ENCODE peak calls at places on chromosomes 13 and 19, in nine cellular contexts. R, H, C, F, G, A, B, X and W are unnamed samples.

GRCh38 chr19:18856385-18857126 is 24.8 kb downstream of the UPF1 start:
- DNase-seq in H (no peak), R (no peak), F (no peak), B (no peak), A (no peak), X (no peak), G (no peak), C (peak), W (peak)

GRCh38 chr19:39179754-39180153 is 17.0 kb upstream of the NCCRP1 start:
- DNase-seq in F (no peak), G (no peak), A (no peak), X (no peak), B (no peak), H (no peak), R (no peak), C (no peak), W (no peak)

GRCh38 chr13:113821847-113822246 is 42.0 kb downstream of the GAS6 start:
- DNase-seq in G (no peak), H (no peak), R (no peak), X (no peak), C (no peak), B (no peak), A (no peak), F (no peak), W (no peak)

GRCh38 chr19:33189453-33189852 is 4.7 kb upstream of the LRP3 start:
- DNase-seq in F (no peak), H (no peak), C (no peak), R (no peak), X (no peak), A (no peak), G (no peak), B (no peak), W (no peak)

GRCh38 chr13:51298812-51299211 is 40.7 kb upstream of the SERPINE3 start:
- DNase-seq in X (no peak), C (no peak), F (no peak), A (no peak), H (no peak), G (no peak), R (no peak), B (no peak), W (peak)

GRCh38 chr19:1790054-1790762 is 21.9 kb downstream of the ATP8B3 start:
- DNase-seq in C (no peak), H (no peak), X (no peak), F (no peak), A (no peak), G (no peak), R (no peak), B (no peak), W (no peak)

GRCh38 chr13:34749046-34749445 is 193.0 kb upstream of the NBEA start:
- DNase-seq in F (no peak), A (no peak), B (no peak), X (no peak), C (no peak), R (no peak), G (no peak), H (no peak), W (no peak)

GRCh38 chr13:44972956-44973581 is 16.2 kb downstream of the NUFIP1 start:
- DNase-seq in B (no peak), X (no peak), A (no peak), H (no peak), R (no peak), C (no peak), G (no peak), F (no peak), W (peak)

GRCh38 chr13:31114641-31115040 is 47.1 kb downstream of the HSPH1 start:
- DNase-seq in G (no peak), H (no peak), F (no peak), A (no peak), B (no peak), X (no peak), R (no peak), C (no peak), W (no peak)

GRCh38 chr13:67148219-67148583 is 81.9 kb downstream of the PCDH9 start:
- DNase-seq in C (no peak), G (no peak), H (no peak), A (no peak), B (no peak), R (no peak), F (no peak), X (no peak), W (peak)

GRCh38 chr13:90365130-90365529 is 982.4 kb upstream of the MIR17HG start:
- DNase-seq in F (no peak), G (no peak), C (no peak), H (no peak), X (no peak), R (no peak), A (no peak), B (no peak), W (peak)

GRCh38 chr13:74836628-74837027 is 645.3 kb downstream of the TBC1D4 start:
- DNase-seq in H (no peak), B (no peak), F (no peak), C (no peak), X (no peak), G (no peak), R (no peak), A (no peak), W (no peak)

GRCh38 chr13:50645092-50645491 is 198.4 kb downstream of the DLEU7 start:
- DNase-seq in H (no peak), G (no peak), X (no peak), A (no peak), B (no peak), C (no peak), F (no peak), R (no peak), W (peak)

GRCh38 chr13:35614666-35615065 is 138.2 kb upstream of the MAB21L1 start:
- DNase-seq in F (no peak), H (no peak), B (no peak), X (no peak), C (no peak), R (no peak), A (no peak), G (no peak), W (no peak)

GRCh38 chr13:39406688-39407087 is 196.3 kb downstream of the LHFPL6 start:
- DNase-seq in G (no peak), X (no peak), A (no peak), C (no peak), H (no peak), B (no peak), R (no peak), F (no peak), W (no peak)

GRCh38 chr13:73767191-73767741 is 366.9 kb downstream of the KLF12 start:
- DNase-seq in C (no peak), A (no peak), R (no peak), B (no peak), X (no peak), H (no peak), G (no peak), F (no peak), W (no peak)

GRCh38 chr13:50069255-50069654 is 54.0 kb downstream of the KCNRG start:
- DNase-seq in G (no peak), B (no peak), H (no peak), X (no peak), R (no peak), C (no peak), F (no peak), A (no peak), W (peak)

GRCh38 chr19:55641376-55642152 is 762 bp downstream of the ZNF580 start:
- DNase-seq in F (no peak), G (no peak), C (peak), H (no peak), X (no peak), A (peak), R (peak), B (no peak), W (no peak)

GRCh38 chr13:50085063-50085462 is 69.8 kb downstream of the KCNRG start:
- DNase-seq in R (no peak), C (no peak), F (no peak), H (no peak), G (no peak), X (no peak), A (no peak), B (no peak), W (peak)

GRCh38 chr13:101727118-101727517 is 274.6 kb downstream of the ITGBL1 start:
- DNase-seq in G (no peak), B (no peak), F (no peak), C (no peak), H (no peak), X (no peak), R (no peak), A (no peak), W (no peak)

GRCh38 chr13:23980160-23980551 is 82.9 kb upstream of the C1QTNF9B start:
- DNase-seq in F (no peak), A (peak), H (peak), R (peak), X (peak), B (peak), G (peak), C (peak), W (peak)

GRCh38 chr13:33285420-33286124 is at the start of gene STARD13:
- DNase-seq in F (peak), R (peak), H (peak), A (peak), X (peak), G (peak), B (peak), C (peak), W (peak)

GRCh38 chr13:83333614-83334388 is 548.5 kb downstream of the SLITRK1 start:
- DNase-seq in R (no peak), C (no peak), H (no peak), A (no peak), B (no peak), X (no peak), F (no peak), G (no peak), W (peak)

GRCh38 chr13:64154514-64154913 is 2738.9 kb upstream of the PCDH20 start:
- DNase-seq in X (no peak), G (no peak), H (no peak), C (no peak), B (no peak), F (peak), R (no peak), A (no peak), W (peak)

GRCh38 chr13:79966502-79966901 is 374.4 kb downstream of the SPRY2 start:
- DNase-seq in X (no peak), R (no peak), A (no peak), H (peak), C (no peak), G (no peak), F (no peak), B (no peak), W (peak)

GRCh38 chr13:80618777-80619176 is 277.9 kb upstream of the SPRY2 start:
- DNase-seq in R (no peak), H (no peak), A (no peak), C (no peak), F (no peak), X (no peak), B (no peak), G (no peak), W (peak)

GRCh38 chr13:93640452-93640851 is 413.8 kb downstream of the GPC6 start:
- DNase-seq in G (no peak), F (no peak), H (no peak), X (no peak), R (no peak), B (no peak), A (no peak), C (no peak), W (no peak)

GRCh38 chr19:42242071-42242511 is 311 bp downstream of the GSK3A start:
- DNase-seq in G (no peak), F (no peak), A (no peak), C (no peak), R (no peak), B (no peak), X (no peak), H (no peak), W (no peak)

GRCh38 chr19:19502808-19503602 is 12.3 kb downstream of the TSSK6 start:
- DNase-seq in H (no peak), C (no peak), G (no peak), B (no peak), R (no peak), F (no peak), X (no peak), A (no peak), W (no peak)

GRCh38 chr13:25286308-25286968 is 850 bp downstream of the MTMR6 start:
- DNase-seq in C (peak), F (no peak), B (no peak), H (no peak), R (peak), G (no peak), X (no peak), A (no peak), W (peak)

GRCh38 chr19:30089086-30089665 is 147.1 kb downstream of the URI1 start:
- DNase-seq in F (no peak), H (no peak), X (no peak), G (no peak), A (no peak), C (no peak), R (no peak), B (no peak), W (no peak)

GRCh38 chr13:67076378-67076777 is 153.8 kb downstream of the PCDH9 start:
- DNase-seq in A (no peak), H (no peak), X (no peak), R (no peak), B (no peak), F (no peak), C (no peak), G (no peak), W (no peak)

GRCh38 chr19:40745402-40745780 is 4.9 kb downstream of the ACTMAP start:
- DNase-seq in B (no peak), G (no peak), F (no peak), C (no peak), H (no peak), X (peak), A (no peak), R (no peak), W (peak)

GRCh38 chr13:112956516-112957294 is 12.3 kb upstream of the MCF2L start:
- DNase-seq in G (no peak), A (no peak), H (no peak), X (no peak), F (no peak), B (no peak), C (no peak), R (no peak), W (no peak)

GRCh38 chr19:12703056-12703455 is 6.6 kb upstream of the FBXW9 start:
- DNase-seq in R (no peak), H (peak), C (peak), G (no peak), X (no peak), B (no peak), A (no peak), F (no peak), W (peak)
- H3K4me3 ChIP-seq in R (no peak), H (no peak), C (no peak), G (no peak), X (no peak), B (no peak), A (no peak), F (no peak), W (no peak)

DNA sequence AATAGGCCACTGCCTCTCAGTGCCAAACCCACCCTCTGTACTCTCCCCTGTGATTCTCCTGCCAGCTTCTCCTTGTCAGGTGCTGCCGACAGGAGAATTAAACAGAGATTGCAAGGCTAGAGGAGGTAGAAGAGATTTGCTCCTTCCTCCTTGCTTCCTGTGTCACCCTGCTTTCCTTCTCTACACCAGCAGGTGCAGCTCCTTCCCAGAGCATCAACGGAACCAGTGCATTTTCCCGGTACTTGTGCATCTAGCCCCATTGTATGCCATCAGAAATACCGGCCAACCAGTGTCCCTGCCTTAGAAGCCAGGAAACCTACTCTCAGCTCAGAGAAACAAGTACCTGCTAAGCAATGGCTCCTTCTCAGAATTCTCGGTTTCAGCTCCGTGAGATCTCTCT is 253.2 kb downstream of the SUCLA2 start:
- DNase-seq in G (no peak), C (no peak), B (no peak), H (no peak), X (no peak), A (no peak), R (no peak), F (no peak), W (no peak)
- TF ChIP-seq CTCF in G (no peak), C (no peak), B (no peak), H (no peak), X (no peak), A (no peak), R (no peak), F (no peak), W (no peak)

GRCh38 chr19:3368441-3368795 is 2.0 kb downstream of the NFIC start:
- DNase-seq in A (no peak), X (no peak), B (no peak), F (no peak), H (no peak), G (no peak), R (no peak), C (no peak), W (no peak)
- H3K4me3 ChIP-seq in A (peak), X (peak), B (peak), F (peak), H (no peak), G (peak), R (peak), C (no peak), W (peak)

DNA sequence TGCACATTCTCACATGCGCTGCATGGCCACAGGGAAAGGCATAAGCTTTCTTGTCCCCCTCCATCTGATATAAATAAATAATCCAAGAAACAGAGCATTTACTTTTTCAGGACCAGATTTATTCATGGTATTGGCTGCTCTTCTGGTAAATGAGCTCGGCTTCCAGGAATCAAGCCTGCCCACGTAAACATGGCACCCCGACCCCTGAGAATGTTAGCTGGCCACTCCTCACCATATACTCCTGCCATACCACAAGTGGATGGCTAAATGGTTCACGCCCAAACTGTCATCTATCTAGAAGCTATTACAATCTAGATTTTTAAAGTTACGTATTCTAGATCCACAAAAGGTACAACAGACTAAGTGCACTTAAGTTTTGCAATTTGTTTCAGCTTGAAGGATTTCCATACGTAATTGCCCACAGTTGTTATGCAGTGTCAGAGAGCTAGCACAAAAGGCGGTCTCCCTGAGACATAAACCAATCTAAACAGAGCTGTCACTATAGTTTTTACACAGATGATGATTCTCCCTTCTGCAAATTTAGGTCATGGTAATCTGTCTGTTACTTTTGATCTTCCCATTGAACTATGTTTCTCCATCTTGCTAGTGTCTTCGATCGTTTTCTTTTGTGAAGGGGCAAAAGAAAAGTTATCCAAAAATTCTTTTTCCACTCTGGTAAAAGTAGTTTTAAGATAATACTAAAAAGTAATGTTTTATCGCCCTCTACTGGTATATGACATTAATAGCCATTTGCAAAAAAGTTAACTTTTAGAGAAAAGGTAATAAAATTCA is 16.2 kb upstream of the FOXO1 start:
- DNase-seq in F (no peak), C (no peak), X (no peak), G (no peak), B (no peak), R (no peak), A (no peak), H (no peak), W (peak)
- TF ChIP-seq CTCF in F (no peak), C (peak), X (peak), G (peak), B (peak), R (peak), A (peak), H (no peak), W (peak)